ENCODE peak calls at places on chromosomes 7 and 10, in nine cellular contexts. W is cardiac fibroblast, Y is HCT116, K is psoas muscle, U is NB4, M is BJ, V is lower lobe of right lung, A is HFF-Myc, P is breast epithelium. H is an unnamed sample.

GRCh38 chr10:50992972-50993766 is 81.1 kb upstream of the PRKG1 start:
- DNase-seq in P (no peak), A (no peak), V (peak), W (peak), K (peak), M (peak), Y (no peak), U (no peak), H (no peak)

GRCh38 chr10:113435881-113436280 is 117.0 kb upstream of the HABP2 start:
- DNase-seq in Y (no peak), P (no peak), A (no peak), U (no peak), W (no peak), M (no peak), V (no peak), K (no peak), H (no peak)

GRCh38 chr10:131817866-131818509 is 82.8 kb upstream of the PPP2R2D start:
- DNase-seq in P (peak), Y (no peak), U (no peak), M (no peak), A (no peak), V (no peak), W (no peak), K (no peak), H (no peak)

GRCh38 chr7:158001621-158002320 is 585.9 kb downstream of the PTPRN2 start:
- DNase-seq in A (no peak), Y (no peak), P (no peak), W (no peak), K (no peak), V (no peak), U (no peak), M (no peak), H (no peak)

GRCh38 chr7:149766215-149766614 is 7.2 kb downstream of the ZNF467 start:
- DNase-seq in U (no peak), V (no peak), W (no peak), M (no peak), P (no peak), Y (no peak), A (no peak), K (no peak), H (no peak)

GRCh38 chr7:40804477-40805215 is 669.8 kb downstream of the SUGCT start:
- DNase-seq in Y (no peak), U (no peak), K (no peak), P (no peak), A (peak), W (no peak), M (peak), V (no peak), H (no peak)

GRCh38 chr7:134798155-134798554 is 18.7 kb downstream of the CALD1 start:
- DNase-seq in V (no peak), A (no peak), U (no peak), P (no peak), W (peak), K (no peak), Y (no peak), M (no peak), H (no peak)

GRCh38 chr7:43639858-43640491 is 57.1 kb downstream of the STK17A start:
- DNase-seq in W (peak), Y (no peak), V (peak), K (no peak), M (no peak), U (no peak), P (no peak), A (no peak), H (no peak)

GRCh38 chr10:48533951-48534720 is 70.7 kb downstream of the ARHGAP22 start:
- DNase-seq in U (no peak), P (peak), A (no peak), V (no peak), W (no peak), M (no peak), Y (no peak), K (no peak), H (no peak)

GRCh38 chr10:3091346-3091787 is 24.0 kb downstream of the PFKP start:
- DNase-seq in U (no peak), W (peak), Y (peak), P (peak), M (no peak), A (no peak), K (no peak), V (peak), H (peak)

GRCh38 chr10:122140477-122140902 is 130.6 kb upstream of the BTBD16 start:
- DNase-seq in A (no peak), M (no peak), Y (no peak), U (peak), K (peak), V (no peak), W (peak), P (no peak), H (no peak)

GRCh38 chr7:326845-327304 is 36.9 kb downstream of the FOXL3 start:
- DNase-seq in M (no peak), Y (no peak), K (no peak), V (peak), U (no peak), A (no peak), W (no peak), P (no peak), H (no peak)

GRCh38 chr10:68330852-68331454 is 911 bp upstream of the HNRNPH3 start:
- DNase-seq in A (no peak), K (peak), U (no peak), M (no peak), Y (no peak), P (peak), W (peak), V (no peak), H (peak)

GRCh38 chr10:14822879-14823755 is 14.7 kb downstream of the CDNF start:
- DNase-seq in W (peak), A (no peak), P (no peak), U (peak), K (no peak), Y (peak), M (no peak), V (no peak), H (peak)

GRCh38 chr10:62306663-62307062 is 38.0 kb upstream of the RTKN2 start:
- DNase-seq in K (no peak), Y (no peak), P (no peak), V (no peak), W (no peak), A (no peak), M (no peak), U (no peak), H (no peak)

GRCh38 chr10:3685385-3685784 is 99.6 kb downstream of the KLF6 start:
- DNase-seq in A (no peak), P (no peak), V (no peak), W (no peak), K (no peak), M (no peak), U (no peak), Y (no peak), H (no peak)

GRCh38 chr10:70996549-70996948 is 108.2 kb upstream of the PCBD1 start:
- DNase-seq in U (peak), Y (no peak), K (no peak), V (no peak), W (no peak), A (no peak), P (no peak), M (no peak), H (no peak)

GRCh38 chr7:132065193-132065972 is 509.0 kb upstream of the PODXL start:
- DNase-seq in A (peak), V (no peak), Y (peak), P (no peak), W (peak), M (peak), K (peak), U (no peak), H (no peak)

GRCh38 chr7:119842786-119843185 is 430.2 kb upstream of the KCND2 start:
- DNase-seq in M (no peak), U (no peak), Y (no peak), V (no peak), P (no peak), A (no peak), K (no peak), W (no peak), H (no peak)

GRCh38 chr10:101624526-101625102 is 36.5 kb downstream of the DPCD start:
- DNase-seq in M (no peak), U (peak), A (no peak), Y (no peak), V (no peak), P (no peak), W (peak), K (no peak), H (no peak)

GRCh38 chr10:110811791-110812581 is 59.7 kb upstream of the PDCD4 start:
- DNase-seq in W (no peak), M (no peak), Y (no peak), V (no peak), U (no peak), K (no peak), A (no peak), P (no peak), H (no peak)

GRCh38 chr7:129262333-129262732 is 37.5 kb downstream of the AHCYL2 start:
- DNase-seq in V (no peak), M (no peak), W (no peak), A (no peak), P (no peak), K (no peak), U (peak), Y (no peak), H (peak)

GRCh38 chr7:20831976-20832375 is 45.3 kb upstream of the SP8 start:
- DNase-seq in P (no peak), V (no peak), M (no peak), Y (no peak), A (no peak), W (no peak), U (no peak), K (no peak), H (no peak)

GRCh38 chr7:74284781-74285259 is 4.4 kb upstream of the CLIP2 start:
- DNase-seq in K (no peak), M (no peak), A (no peak), Y (no peak), W (no peak), V (no peak), U (peak), P (no peak), H (peak)

GRCh38 chr10:63068246-63068645 is 64.9 kb upstream of the NRBF2 start:
- DNase-seq in K (no peak), V (no peak), W (peak), A (no peak), Y (no peak), U (peak), P (no peak), M (no peak), H (peak)

GRCh38 chr10:116134316-116134715 is 138.7 kb downstream of the GFRA1 start:
- DNase-seq in K (no peak), A (no peak), U (no peak), P (no peak), W (no peak), Y (no peak), M (no peak), V (no peak), H (no peak)
- H3K4me3 ChIP-seq in K (no peak), A (no peak), U (no peak), P (no peak), W (no peak), Y (no peak), M (no peak), V (no peak), H (no peak)

GRCh38 chr7:84013616-84014240 is 180.9 kb downstream of the SEMA3A start:
- DNase-seq in V (peak), K (no peak), U (no peak), A (no peak), M (no peak), W (no peak), P (no peak), Y (no peak), H (peak)
- TF ChIP-seq CTCF in V (no peak), K (no peak), U (no peak), A (no peak), M (no peak), W (no peak), P (no peak), Y (no peak), H (no peak)

DNA sequence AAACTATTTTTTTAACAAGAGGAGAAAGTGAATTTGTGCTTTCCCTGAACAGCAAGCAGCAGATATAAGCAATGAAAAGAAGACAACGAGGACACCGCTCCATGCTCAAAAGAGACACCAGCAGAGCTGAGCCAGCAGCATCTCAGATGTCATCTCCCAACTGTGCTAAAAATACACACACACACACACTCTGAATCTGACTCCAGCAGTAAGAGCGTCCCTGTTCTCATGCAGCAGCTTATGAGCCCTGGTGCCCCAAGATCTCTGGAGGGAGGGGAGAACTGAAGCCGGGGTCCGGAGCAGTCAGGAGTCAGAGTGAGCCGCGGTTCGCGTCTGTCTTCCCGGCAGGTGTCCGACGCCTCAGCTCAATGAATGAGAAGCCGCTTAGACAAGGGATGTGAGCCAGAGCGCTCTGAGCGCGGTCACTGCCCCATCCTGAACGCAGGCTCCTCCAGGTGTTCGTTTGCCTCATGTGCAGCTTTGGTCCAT is 49.2 kb downstream of the SVIL start:
- DNase-seq in P (no peak), K (no peak), W (peak), M (no peak), Y (no peak), A (no peak), V (no peak), U (no peak), H (no peak)
- H3K4me3 ChIP-seq in P (no peak), K (peak), W (no peak), M (no peak), Y (no peak), A (no peak), V (no peak), U (no peak), H (no peak)

GRCh38 chr10:116226766-116227165 is 46.2 kb downstream of the GFRA1 start:
- DNase-seq in M (no peak), W (no peak), Y (no peak), U (no peak), V (no peak), K (no peak), A (no peak), P (no peak), H (no peak)
- TF ChIP-seq CTCF in M (no peak), W (no peak), Y (no peak), U (no peak), V (no peak), K (no peak), A (no peak), P (no peak), H (no peak)

GRCh38 chr7:29479606-29480200 is 83.9 kb upstream of the PRR15 start:
- DNase-seq in A (no peak), Y (no peak), W (no peak), M (no peak), P (no peak), K (no peak), V (no peak), U (no peak), H (no peak)
- H3K4me3 ChIP-seq in A (no peak), Y (no peak), W (no peak), M (no peak), P (no peak), K (no peak), V (peak), U (no peak), H (no peak)

GRCh38 chr10:35027567-35027966 is 62.6 kb downstream of the CUL2 start:
- DNase-seq in M (peak), U (peak), W (peak), P (no peak), A (no peak), K (no peak), V (no peak), Y (no peak), H (no peak)
- TF ChIP-seq CTCF in M (peak), U (no peak), W (peak), P (peak), A (peak), K (peak), V (peak), Y (peak), H (no peak)

GRCh38 chr7:139522830-139523198 is 671 bp upstream of the CLEC2L start:
- DNase-seq in Y (no peak), P (no peak), W (no peak), K (no peak), A (no peak), V (no peak), U (no peak), M (no peak), H (no peak)

GRCh38 chr7:139523199-139523941 is at the start of gene CLEC2L:
- DNase-seq in M (no peak), W (no peak), P (no peak), K (no peak), U (no peak), Y (no peak), V (no peak), A (no peak), H (no peak)

GRCh38 chr7:139525239-139525638 is 1.8 kb downstream of the CLEC2L start:
- DNase-seq in U (no peak), A (no peak), K (no peak), Y (no peak), M (no peak), W (no peak), P (no peak), V (no peak), H (no peak)

GRCh38 chr7:139525750-139526149 is 2.3 kb downstream of the CLEC2L start:
- DNase-seq in V (no peak), A (no peak), W (no peak), K (no peak), M (no peak), Y (no peak), U (no peak), P (no peak), H (no peak)

DNA sequence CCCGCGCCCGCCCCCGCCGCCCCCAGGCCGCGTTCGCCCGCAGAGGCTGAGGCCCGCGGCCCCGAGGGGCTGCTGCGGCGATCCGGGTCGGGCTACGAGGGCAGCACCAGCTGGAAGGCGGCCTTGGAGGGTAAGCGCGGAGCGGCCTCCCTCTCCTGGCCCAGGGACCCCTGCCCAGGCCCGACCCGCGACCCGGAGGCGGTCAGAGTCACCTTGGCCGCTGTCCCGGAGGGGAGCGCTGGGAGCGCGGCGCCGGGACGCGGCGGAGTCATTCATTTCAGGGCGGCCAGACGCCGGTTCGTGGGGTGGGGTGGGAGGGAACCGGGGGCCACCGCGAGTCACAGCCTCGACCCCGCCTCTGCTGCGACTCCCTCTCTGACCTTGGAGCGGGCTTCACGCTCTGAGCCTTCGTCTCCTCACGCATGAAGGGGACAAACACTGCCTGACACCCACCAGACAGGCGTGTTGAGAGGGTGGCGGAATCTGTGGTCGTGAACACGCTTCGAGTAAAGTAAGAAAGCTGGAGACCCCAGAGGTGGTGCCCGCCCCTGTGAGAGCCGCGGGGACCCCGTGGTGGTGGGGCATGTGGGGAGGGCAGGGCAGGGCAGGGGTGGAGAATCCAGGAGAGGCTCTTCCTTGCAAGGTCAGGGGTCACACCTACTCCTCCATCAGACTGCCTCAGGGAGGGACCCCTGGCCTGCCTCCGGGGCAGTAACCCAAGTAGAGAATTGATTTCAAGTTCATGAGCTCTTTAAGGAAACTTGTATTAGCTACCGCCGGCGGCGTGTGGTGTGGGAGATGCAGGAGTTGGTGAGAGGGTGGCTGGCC is 717 bp downstream of the CLEC2L start:
- DNase-seq in Y (no peak), W (no peak), P (no peak), U (no peak), K (no peak), M (no peak), A (no peak), V (no peak), H (no peak)
- H3K4me3 ChIP-seq in Y (no peak), W (no peak), P (peak), U (no peak), K (peak), M (no peak), A (no peak), V (no peak), H (no peak)

GRCh38 chr10:128839701-128840100 is 627.3 kb upstream of the MGMT start:
- DNase-seq in A (no peak), K (no peak), U (no peak), V (no peak), Y (no peak), W (no peak), P (no peak), M (no peak), H (no peak)

GRCh38 chr10:128848807-128849206 is 618.2 kb upstream of the MGMT start:
- DNase-seq in A (no peak), U (no peak), K (no peak), Y (no peak), P (no peak), W (no peak), M (no peak), V (no peak), H (no peak)

GRCh38 chr10:128846927-128847326 is 620.1 kb upstream of the MGMT start:
- DNase-seq in M (no peak), W (no peak), U (no peak), P (no peak), A (no peak), V (no peak), Y (no peak), K (no peak), H (no peak)

GRCh38 chr10:128839134-128839533 is 627.9 kb upstream of the MGMT start:
- DNase-seq in P (no peak), K (no peak), U (no peak), V (no peak), Y (no peak), A (no peak), M (no peak), W (no peak), H (no peak)

DNA sequence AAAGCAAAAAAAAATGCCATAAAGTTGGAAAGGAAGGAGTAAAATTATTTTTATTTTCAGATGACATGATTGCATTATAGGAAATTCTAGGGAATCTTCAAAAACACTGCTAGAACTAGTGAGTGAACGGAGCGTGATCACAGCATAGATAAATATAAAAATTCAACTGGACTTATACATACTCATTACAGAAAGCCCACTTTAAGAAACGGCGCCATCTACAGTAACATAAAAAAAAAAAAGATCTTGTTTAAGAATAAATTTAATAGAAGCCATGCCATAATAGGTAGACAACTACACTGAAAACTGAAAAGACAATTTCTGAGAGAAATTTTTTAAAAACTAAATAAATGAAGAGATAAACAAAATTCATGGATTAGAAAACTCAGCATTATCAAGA is 623.1 kb upstream of the MGMT start:
- DNase-seq in P (no peak), V (no peak), K (no peak), Y (peak), M (no peak), W (no peak), U (peak), A (no peak), H (no peak)
- TF ChIP-seq CTCF in P (no peak), V (no peak), K (no peak), Y (peak), M (no peak), W (no peak), U (no peak), A (no peak), H (no peak)